ENCODE peak calls at places on chromosomes 4 and X, in six cellular contexts. I is transverse colon, Z is nephron progenitor cell, S is lower leg skin, C is IMR-90, D is cardiac fibroblast. A is an unnamed sample.

GRCh38 chr4:14841801-14842748 is 160.2 kb upstream of the CPEB2 start:
- DNase-seq in I (peak; percentile 56), Z (no peak), S (no peak), C (no peak), D (peak; percentile 63), A (peak; percentile 72)

GRCh38 chrX:10574663-10575062 is 45.7 kb downstream of the MID1 start:
- DNase-seq in I (no peak), Z (no peak), S (no peak), C (no peak), D (peak; percentile 64), A (no peak)

GRCh38 chrX:40878821-40879571 is 143.7 kb upstream of the MED14 start:
- DNase-seq in I (no peak), Z (no peak), S (no peak), C (no peak), D (no peak), A (no peak)

GRCh38 chr4:6538586-6538985 is 36.4 kb upstream of the MAN2B2 start:
- DNase-seq in I (no peak), Z (no peak), S (no peak), C (no peak), D (no peak), A (no peak)

GRCh38 chrX:19214248-19214787 is 92.0 kb upstream of the ADGRG2 start:
- DNase-seq in I (no peak), Z (no peak), S (no peak), C (no peak), D (no peak), A (no peak)

GRCh38 chrX:49934148-49934547 is 11.8 kb downstream of the CLCN5 start:
- DNase-seq in I (no peak), Z (no peak), S (no peak), C (no peak), D (peak; percentile 30), A (no peak)

GRCh38 chrX:23952984-23953907 is 45.4 kb downstream of the CXorf58 start:
- DNase-seq in I (no peak), Z (no peak), S (peak; percentile 75), C (no peak), D (no peak), A (no peak)

GRCh38 chr4:105909699-105910340 is 14.5 kb downstream of the NPNT start:
- DNase-seq in I (peak; percentile 26), Z (no peak), S (no peak), C (peak; percentile 5), D (no peak), A (no peak)

GRCh38 chr4:121950680-121951569 is 935 bp downstream of the TRPC3 start:
- DNase-seq in I (peak; percentile 27), Z (peak; percentile 41), S (peak; percentile 84), C (peak; percentile 18), D (peak; percentile 6), A (peak; percentile 18)

GRCh38 chr4:165204462-165204830 is 2.9 kb upstream of the KLHL2 start:
- DNase-seq in I (no peak), Z (no peak), S (no peak), C (peak; percentile 63), D (peak; percentile 46), A (no peak)

GRCh38 chrX:102745513-102746133 is 25.1 kb downstream of the GPRASP3 start:
- DNase-seq in I (no peak), Z (no peak), S (no peak), C (no peak), D (no peak), A (no peak)

GRCh38 chrX:119398974-119399771 is at the start of gene SLC25A43:
- DNase-seq in I (peak; percentile 57), Z (peak; percentile 42), S (peak; percentile 88), C (no peak), D (peak; percentile 20), A (peak; percentile 31)

GRCh38 chr4:138910914-138911336 is 104.7 kb upstream of the NOCT start:
- DNase-seq in I (peak; percentile 75), Z (peak; percentile 10), S (peak; percentile 92), C (peak; percentile 86), D (peak; percentile 91), A (peak; percentile 89)

GRCh38 chr4:2797545-2798305 is 4.8 kb downstream of the SH3BP2 start:
- DNase-seq in I (no peak), Z (no peak), S (peak; percentile 87), C (no peak), D (no peak), A (peak; percentile 37)

GRCh38 chr4:82661153-82661552 is 99.4 kb upstream of the TMEM150C start:
- DNase-seq in I (no peak), Z (no peak), S (no peak), C (no peak), D (no peak), A (no peak)

GRCh38 chr4:10893417-10893816 is 208.8 kb upstream of the CLNK start:
- DNase-seq in I (no peak), Z (peak; percentile 4), S (no peak), C (no peak), D (no peak), A (no peak)

GRCh38 chr4:35461931-35462659 is 782.2 kb downstream of the ARAP2 start:
- DNase-seq in I (no peak), Z (no peak), S (peak; percentile 66), C (no peak), D (no peak), A (no peak)

GRCh38 chrX:114344756-114345155 is 239.1 kb upstream of the HTR2C start:
- DNase-seq in I (no peak), Z (peak; percentile 3), S (no peak), C (peak; percentile 22), D (peak; percentile 55), A (no peak)

GRCh38 chr4:2662598-2662997 is 93.5 kb downstream of the TNIP2 start:
- DNase-seq in I (no peak), Z (no peak), S (no peak), C (peak; percentile 93), D (peak; percentile 97), A (no peak)

GRCh38 chrX:97860206-97860605 is 976.5 kb downstream of the RPA4 start:
- DNase-seq in I (no peak), Z (no peak), S (no peak), C (peak; percentile 73), D (no peak), A (no peak)

GRCh38 chr4:53935780-53936179 is 128.6 kb downstream of the CHIC2 start:
- DNase-seq in I (no peak), Z (no peak), S (no peak), C (peak; percentile 84), D (peak; percentile 85), A (no peak)

GRCh38 chrX:108437789-108438623 is at the start of gene COL4A6:
- DNase-seq in I (no peak), Z (peak; percentile 82), S (no peak), C (no peak), D (no peak), A (peak; percentile 28)

GRCh38 chr4:41935652-41936021 is 408 bp downstream of the TMEM33 start:
- DNase-seq in I (no peak), Z (no peak), S (no peak), C (peak; percentile 10), D (peak; percentile 35), A (no peak)

GRCh38 chr4:2596153-2596552 is 59.7 kb downstream of the FAM193A start:
- DNase-seq in I (no peak), Z (no peak), S (peak; percentile 12), C (no peak), D (no peak), A (no peak)

GRCh38 chrX:110847334-110847733 is 51.7 kb upstream of the CHRDL1 start:
- DNase-seq in I (no peak), Z (peak; percentile 38), S (no peak), C (peak; percentile 63), D (peak; percentile 70), A (no peak)

GRCh38 chrX:54473993-54474859 is 21.8 kb downstream of the FGD1 start:
- DNase-seq in I (no peak), Z (no peak), S (no peak), C (no peak), D (no peak), A (no peak)

GRCh38 chr4:173332963-173333657 is 1.0 kb downstream of the HMGB2 start:
- DNase-seq in I (no peak), Z (no peak), S (no peak), C (peak; percentile 1), D (peak; percentile 22), A (no peak)

GRCh38 chrX:44733931-44734330 is 109.9 kb upstream of the DUSP21 start:
- DNase-seq in I (no peak), Z (no peak), S (no peak), C (peak; percentile 4), D (peak; percentile 2), A (no peak)

GRCh38 chr4:76987685-76988084 is 38.1 kb downstream of the SEPTIN11 start:
- DNase-seq in I (no peak), Z (no peak), S (no peak), C (no peak), D (no peak), A (no peak)

GRCh38 chr4:129218355-129218754 is 122.4 kb downstream of the C4orf33 start:
- DNase-seq in I (peak; percentile 8), Z (peak; percentile 7), S (no peak), C (no peak), D (peak; percentile 23), A (no peak)
- TF ChIP-seq CTCF in I (no peak), Z (peak; percentile 38), S (no peak), C (no peak), D (no peak), A (peak; percentile 49)

DNA sequence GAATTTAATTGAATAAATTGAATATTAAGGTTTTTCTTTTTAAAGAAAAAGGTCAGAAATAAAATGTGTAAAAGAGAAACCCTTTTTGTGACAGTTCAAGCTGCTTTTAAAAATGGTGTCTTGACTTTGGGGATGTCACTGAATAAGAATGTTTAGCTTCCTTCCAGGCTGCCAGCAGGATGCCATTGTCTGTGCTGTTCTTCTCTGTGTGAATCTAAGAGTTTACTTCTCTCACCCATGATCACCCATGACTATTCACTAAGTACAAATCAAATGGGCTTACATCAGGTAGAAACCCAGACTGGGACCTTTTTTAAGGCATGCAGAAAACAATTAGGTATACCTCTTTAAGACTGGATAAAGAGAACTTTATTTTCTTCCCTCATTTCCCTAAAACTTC is 115.3 kb downstream of the DACH2 start:
- DNase-seq in I (no peak), Z (no peak), S (no peak), C (no peak), D (no peak), A (no peak)
- TF ChIP-seq CTCF in I (no peak), Z (no peak), S (no peak), C (no peak), D (no peak), A (no peak)

DNA sequence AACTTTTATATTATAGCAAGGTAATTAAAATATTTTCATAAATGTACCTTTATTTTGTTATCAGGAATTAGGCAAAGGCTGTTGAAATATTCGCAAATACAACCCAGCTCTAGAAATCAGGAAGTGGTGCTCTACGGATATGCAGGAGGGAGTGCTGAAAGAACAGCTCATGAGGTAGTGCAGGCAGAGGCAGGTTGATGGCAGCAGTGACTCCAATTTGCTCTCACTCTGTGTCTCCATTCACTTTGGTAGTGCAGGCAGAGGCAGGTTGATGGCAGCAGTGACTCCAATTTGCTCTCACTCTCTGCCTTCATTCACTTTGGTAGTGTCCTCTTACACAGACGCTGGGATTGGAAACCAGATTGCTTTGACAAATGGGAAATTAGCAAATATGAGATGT is 277.9 kb downstream of the TRIML1 start:
- DNase-seq in I (no peak), Z (no peak), S (no peak), C (peak; percentile 15), D (no peak), A (no peak)
- TF ChIP-seq CTCF in I (no peak), Z (no peak), S (no peak), C (no peak), D (no peak), A (no peak)

DNA sequence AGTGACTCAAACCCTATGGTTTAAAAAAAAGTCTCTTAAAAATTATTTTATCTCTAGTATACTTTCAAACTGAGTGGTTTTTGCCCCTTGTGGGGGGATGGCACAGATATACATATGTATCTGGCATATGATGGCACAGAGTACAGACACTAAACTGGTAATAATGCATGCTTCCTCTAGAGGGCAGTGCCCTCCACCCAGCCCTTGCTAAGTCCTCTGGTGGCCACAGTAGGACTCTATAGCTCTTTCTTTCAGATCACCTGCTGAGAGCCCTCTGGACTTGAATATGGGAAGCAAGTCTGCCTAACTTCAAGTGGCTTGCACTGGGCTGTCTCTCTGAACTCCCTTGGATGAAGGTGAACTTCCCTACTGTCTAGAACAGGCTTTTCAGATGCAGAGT is 66.3 kb downstream of the TSPAN7 start:
- DNase-seq in I (peak; percentile 8), Z (no peak), S (no peak), C (peak; percentile 8), D (peak; percentile 42), A (no peak)
- TF ChIP-seq CTCF in I (peak; percentile 36), Z (peak; percentile 44), S (no peak), C (peak; percentile 38), D (peak; percentile 62), A (peak; percentile 47)

A was measured in heart left ventricle.